ENCODE peak calls at places on chromosome 21, in nine cellular contexts. E is HFFc6, A is psoas muscle, X is M059J, P is KBM-7, Q is HS-5, R is LoVo, D is GM04504, K is AG04449. Y is an unnamed sample.

GRCh38 chr21:16976132-16976666 is 536.6 kb upstream of the CXADR start:
- DNase-seq in E (no peak), A (no peak), Q (no peak), P (no peak), D (no peak), R (no peak), X (no peak), K (no peak), Y (no peak)

GRCh38 chr21:35932232-35932911 is 128.0 kb downstream of the SETD4 start:
- DNase-seq in P (peak), D (peak), E (peak), Q (peak), K (peak), R (peak), X (peak), A (peak), Y (peak)

GRCh38 chr21:16571594-16571993 is 841.8 kb downstream of the USP25 start:
- DNase-seq in K (no peak), D (no peak), R (no peak), X (no peak), P (no peak), Q (no peak), E (no peak), A (no peak), Y (no peak)

GRCh38 chr21:34351786-34352241 is 12.0 kb upstream of the KCNE2 start:
- DNase-seq in R (peak), K (no peak), Q (no peak), D (no peak), A (no peak), X (peak), P (peak), E (peak), Y (no peak)

GRCh38 chr21:32278518-32279376 is at the start of gene MIS18A:
- DNase-seq in A (peak), Q (peak), D (peak), P (peak), X (peak), R (peak), E (peak), K (peak), Y (peak)

GRCh38 chr21:42172596-42173483 is 46.1 kb upstream of the ABCG1 start:
- DNase-seq in E (no peak), R (no peak), D (no peak), Q (no peak), P (no peak), K (no peak), A (no peak), X (no peak), Y (no peak)

GRCh38 chr21:34997295-34997694 is 51.8 kb downstream of the RUNX1 start:
- DNase-seq in E (no peak), A (no peak), D (no peak), X (no peak), Q (no peak), K (no peak), R (no peak), P (no peak), Y (no peak)

GRCh38 chr21:44199448-44199847 is 41.3 kb downstream of the ICOSLG start:
- DNase-seq in P (no peak), R (no peak), Q (no peak), X (no peak), E (no peak), D (no peak), K (no peak), A (no peak), Y (no peak)

GRCh38 chr21:18550361-18550760 is 146.8 kb upstream of the TMPRSS15 start:
- DNase-seq in K (no peak), A (no peak), D (no peak), P (no peak), E (no peak), X (no peak), Q (no peak), R (no peak), Y (no peak)

GRCh38 chr21:26098758-26099157 is 71.8 kb downstream of the APP start:
- DNase-seq in D (no peak), X (no peak), R (no peak), E (no peak), K (no peak), A (no peak), P (no peak), Q (no peak), Y (no peak)

GRCh38 chr21:46115441-46116188 is 17.7 kb downstream of the COL6A2 start:
- DNase-seq in E (no peak), K (no peak), Q (no peak), R (no peak), D (no peak), X (no peak), A (peak), P (no peak), Y (no peak)

GRCh38 chr21:42725416-42725930 is 72.1 kb downstream of the PDE9A start:
- DNase-seq in R (no peak), K (no peak), A (no peak), D (no peak), X (no peak), E (no peak), P (no peak), Q (no peak), Y (no peak)

GRCh38 chr21:45502006-45502345 is 40.3 kb downstream of the SLC19A1 start:
- DNase-seq in R (no peak), X (no peak), Q (no peak), P (no peak), K (no peak), E (no peak), A (peak), D (no peak), Y (no peak)

GRCh38 chr21:22710725-22711124 is 1712.5 kb downstream of the NCAM2 start:
- DNase-seq in R (no peak), K (no peak), Q (no peak), X (no peak), D (no peak), P (peak), E (no peak), A (no peak), Y (no peak)

GRCh38 chr21:40512590-40512989 is 334.4 kb downstream of the DSCAM start:
- DNase-seq in P (peak), D (no peak), A (no peak), R (no peak), K (no peak), E (no peak), Q (no peak), X (no peak), Y (no peak)

GRCh38 chr21:43814215-43815106 is 25.1 kb downstream of the RRP1 start:
- DNase-seq in E (no peak), P (no peak), X (peak), D (no peak), R (no peak), Q (no peak), K (no peak), A (peak), Y (no peak)

GRCh38 chr21:43911015-43911934 is 46.3 kb downstream of the AGPAT3 start:
- DNase-seq in E (no peak), R (no peak), D (no peak), A (peak), P (no peak), K (no peak), X (no peak), Q (no peak), Y (no peak)

GRCh38 chr21:33025471-33026298 is at the start of gene OLIG2:
- DNase-seq in Q (no peak), P (peak), A (no peak), K (no peak), R (no peak), D (no peak), X (peak), E (no peak), Y (no peak)

GRCh38 chr21:37636152-37636860 is 269.7 kb downstream of the DYRK1A start:
- DNase-seq in X (peak), D (peak), K (peak), R (no peak), E (peak), P (no peak), A (no peak), Q (peak), Y (peak)

GRCh38 chr21:31566061-31566460 is 93.4 kb upstream of the SOD1 start:
- DNase-seq in R (no peak), P (no peak), D (no peak), K (no peak), Q (no peak), A (no peak), X (no peak), E (no peak), Y (no peak)